ENCODE peak calls at places on chromosome 2, in ten cellular contexts. M, Z, P, B, I, K, Q, J, T and W are unnamed samples.

GRCh38 chr2:220949476-220949875 is 622.6 kb downstream of the EPHA4 start:
- DNase-seq in M (no peak), Z (no peak), P (no peak), B (peak), I (no peak), K (no peak), Q (no peak), J (no peak), T (no peak), W (no peak)

GRCh38 chr2:158181171-158181570 is 79.5 kb downstream of the UPP2 start:
- DNase-seq in M (peak), Z (no peak), P (no peak), B (no peak), I (no peak), K (no peak), Q (no peak), J (no peak), T (no peak), W (no peak)

GRCh38 chr2:23283653-23284052 is 101.3 kb upstream of the KLHL29 start:
- DNase-seq in M (peak), Z (no peak), P (no peak), B (peak), I (no peak), K (peak), Q (no peak), J (no peak), T (no peak), W (no peak)

GRCh38 chr2:45182667-45183620 is 173.7 kb upstream of the SIX2 start:
- DNase-seq in M (peak), Z (no peak), P (no peak), B (peak), I (no peak), K (peak), Q (peak), J (no peak), T (no peak), W (no peak)

GRCh38 chr2:96374211-96374951 is 38.8 kb downstream of the NCAPH start:
- DNase-seq in M (peak), Z (no peak), P (no peak), B (peak), I (no peak), K (peak), Q (peak), J (no peak), T (peak), W (no peak)

GRCh38 chr2:44897406-44897805 is 44.1 kb upstream of the SIX3 start:
- DNase-seq in M (no peak), Z (no peak), P (no peak), B (no peak), I (no peak), K (no peak), Q (no peak), J (no peak), T (no peak), W (no peak)

GRCh38 chr2:44392338-44392943 is 30.7 kb downstream of the CAMKMT start:
- DNase-seq in M (peak), Z (no peak), P (no peak), B (no peak), I (no peak), K (peak), Q (peak), J (peak), T (no peak), W (no peak)

GRCh38 chr2:207969249-207969648 is 56.1 kb downstream of the PLEKHM3 start:
- DNase-seq in M (no peak), Z (no peak), P (no peak), B (no peak), I (no peak), K (no peak), Q (no peak), J (no peak), T (no peak), W (no peak)

GRCh38 chr2:124426630-124427029 is 401.5 kb downstream of the CNTNAP5 start:
- DNase-seq in M (no peak), Z (no peak), P (no peak), B (no peak), I (no peak), K (no peak), Q (peak), J (no peak), T (no peak), W (no peak)

GRCh38 chr2:191369034-191369433 is 123.8 kb downstream of the MYO1B start:
- DNase-seq in M (no peak), Z (no peak), P (no peak), B (no peak), I (no peak), K (peak), Q (no peak), J (no peak), T (no peak), W (no peak)

GRCh38 chr2:189492451-189492850 is 51.2 kb downstream of the WDR75 start:
- DNase-seq in M (peak), Z (no peak), P (no peak), B (peak), I (no peak), K (no peak), Q (no peak), J (no peak), T (no peak), W (no peak)

GRCh38 chr2:61456746-61457420 is 14.0 kb downstream of the USP34 start:
- DNase-seq in M (no peak), Z (no peak), P (no peak), B (no peak), I (no peak), K (no peak), Q (no peak), J (no peak), T (no peak), W (no peak)

GRCh38 chr2:54675738-54676137 is 47.7 kb upstream of the EML6 start:
- DNase-seq in M (no peak), Z (no peak), P (no peak), B (no peak), I (peak), K (no peak), Q (peak), J (no peak), T (peak), W (no peak)

GRCh38 chr2:176542456-176542855 is 273.2 kb downstream of the MTX2 start:
- DNase-seq in M (no peak), Z (no peak), P (no peak), B (no peak), I (no peak), K (no peak), Q (no peak), J (no peak), T (no peak), W (no peak)

GRCh38 chr2:212953170-212953920 is 198.1 kb downstream of the IKZF2 start:
- DNase-seq in M (no peak), Z (no peak), P (no peak), B (no peak), I (no peak), K (no peak), Q (no peak), J (no peak), T (no peak), W (no peak)

GRCh38 chr2:83782122-83782521 is 677.0 kb downstream of the SUCLG1 start:
- DNase-seq in M (no peak), Z (no peak), P (no peak), B (no peak), I (no peak), K (no peak), Q (no peak), J (no peak), T (no peak), W (no peak)

DNA sequence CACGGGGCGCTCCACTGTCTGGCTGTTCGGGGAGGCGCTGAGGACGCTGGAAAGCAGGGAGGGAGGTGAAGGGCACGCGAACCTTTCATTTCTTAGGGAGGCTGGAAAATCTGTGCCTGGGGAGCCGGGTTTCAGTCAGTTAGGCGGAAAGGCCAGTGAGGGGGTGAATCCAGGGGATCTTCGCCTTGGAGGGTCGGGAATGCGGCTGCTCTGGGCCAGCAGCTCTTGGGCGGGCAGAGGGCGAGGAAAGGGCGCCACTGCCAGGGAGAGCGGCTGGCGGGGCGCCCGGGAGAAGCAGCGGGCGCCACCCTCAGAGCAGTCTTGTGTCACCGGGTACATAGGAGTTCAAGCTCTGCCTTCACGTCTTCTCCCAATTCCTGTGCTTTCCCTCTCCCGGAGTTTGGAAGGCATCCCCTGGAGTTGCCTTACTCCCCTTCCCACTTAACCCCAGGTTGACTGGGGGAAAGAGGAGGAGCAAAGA is 1.4 kb downstream of the CCDC85A start:
- DNase-seq in M (peak), Z (no peak), P (no peak), B (no peak), I (peak), K (no peak), Q (peak), J (no peak), T (peak), W (no peak)
- H3K4me3 ChIP-seq in M (peak), Z (peak), P (no peak), B (peak), I (peak), K (peak), Q (peak), J (peak), T (peak), W (peak)

GRCh38 chr2:236928353-236929153 is 157.1 kb upstream of the COPS8 start:
- DNase-seq in M (no peak), Z (no peak), P (no peak), B (no peak), I (no peak), K (no peak), Q (no peak), J (peak), T (no peak), W (no peak)
- H3K4me3 ChIP-seq in M (no peak), Z (no peak), P (peak), B (peak), I (no peak), K (peak), Q (peak), J (peak), T (peak), W (no peak)

GRCh38 chr2:49840428-49840975 is 686.2 kb upstream of the FSHR start:
- DNase-seq in M (no peak), Z (no peak), P (no peak), B (no peak), I (no peak), K (no peak), Q (no peak), J (no peak), T (no peak), W (no peak)
- H3K4me3 ChIP-seq in M (no peak), Z (no peak), P (no peak), B (no peak), I (no peak), K (no peak), Q (no peak), J (no peak), T (no peak), W (no peak)

GRCh38 chr2:73862987-73863386 is 29.8 kb upstream of the ACTG2 start:
- DNase-seq in M (peak), Z (no peak), P (no peak), B (no peak), I (no peak), K (no peak), Q (no peak), J (no peak), T (no peak), W (no peak)
- H3K4me3 ChIP-seq in M (no peak), Z (no peak), P (no peak), B (no peak), I (no peak), K (no peak), Q (no peak), J (no peak), T (no peak), W (no peak)

DNA sequence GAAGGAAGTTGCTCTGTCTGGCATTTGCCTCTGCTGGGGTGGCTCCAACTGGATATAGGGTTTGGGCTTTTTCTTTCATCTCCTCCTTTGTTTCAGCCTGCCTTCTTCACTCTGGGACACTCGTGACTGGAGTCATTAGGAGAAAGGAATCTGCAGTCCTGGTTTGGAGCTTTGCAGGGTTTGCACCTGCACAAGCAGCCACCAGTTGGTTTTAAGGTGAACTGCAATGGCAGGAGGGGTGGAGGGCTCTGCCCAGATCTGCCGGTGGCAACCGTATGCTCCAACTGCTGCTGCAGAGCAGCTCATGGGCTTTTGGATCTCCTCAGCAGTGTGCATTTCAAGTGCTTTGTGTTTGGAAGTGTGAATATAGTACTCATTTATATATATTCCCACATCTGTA is 131.3 kb upstream of the MGAT5 start:
- DNase-seq in M (no peak), Z (no peak), P (no peak), B (no peak), I (no peak), K (no peak), Q (no peak), J (no peak), T (no peak), W (no peak)
- H3K4me3 ChIP-seq in M (no peak), Z (no peak), P (no peak), B (no peak), I (peak), K (no peak), Q (no peak), J (peak), T (peak), W (no peak)

GRCh38 chr2:127671557-127672302 is 3.6 kb downstream of the LIMS2 start:
- DNase-seq in M (no peak), Z (no peak), P (no peak), B (no peak), I (peak), K (no peak), Q (peak), J (no peak), T (no peak), W (no peak)
- H3K4me3 ChIP-seq in M (no peak), Z (no peak), P (no peak), B (no peak), I (no peak), K (no peak), Q (no peak), J (no peak), T (peak), W (no peak)